ENCODE peak calls at places on chromosomes 2 and 18, in nine cellular contexts. U is effector memory CD8-positive, alpha-beta T cell; Y is omental fat pad; H is HCT116; W is HEK293T; L is activated T-cell treated with anti-CD3 and anti-CD28 coated beads for 1 hour; A is stimulated activated CD4-positive, alpha-beta T cell treated with anti-CD3 and anti-CD28 coated beads, Interleukin-2, amount 100 ng/mL, for 48 hours; D is retina; T is EH. B is an unnamed sample.
A peak's percentile ranks its signal among the peaks of the same experiment; 100 is the strongest.

GRCh38 chr18:23812566-23813440 is 123.5 kb downstream of the LAMA3 start:
- DNase-seq in U (no peak), D (peak; percentile 19), T (peak; percentile 58), Y (no peak), H (peak; percentile 15), W (peak; percentile 46), A (no peak), L (no peak), B (peak; percentile 34)

GRCh38 chr18:13564579-13564978 is 161.8 kb downstream of the FAM210A start:
- DNase-seq in A (no peak), Y (no peak), D (no peak), L (no peak), U (no peak), H (no peak), T (no peak), W (no peak), B (peak; percentile 57)

GRCh38 chr2:36663851-36664715 is 32.4 kb upstream of the VIT start:
- DNase-seq in A (no peak), U (peak; percentile 11), D (peak; percentile 45), T (peak; percentile 84), Y (no peak), L (no peak), W (peak; percentile 58), H (peak; percentile 64), B (peak; percentile 66)

GRCh38 chr2:75497256-75497655 is 63.5 kb downstream of the EVA1A start:
- DNase-seq in Y (no peak), H (no peak), U (no peak), T (peak; percentile 65), A (no peak), L (no peak), D (no peak), W (no peak), B (no peak)

GRCh38 chr18:73409242-73409641 is 541.5 kb upstream of the NETO1 start:
- DNase-seq in A (no peak), T (peak; percentile 11), Y (no peak), W (no peak), D (no peak), U (no peak), H (no peak), L (no peak), B (no peak)

GRCh38 chr2:220117010-220117409 is 489.6 kb downstream of the SLC4A3 start:
- DNase-seq in D (no peak), T (no peak), W (no peak), U (no peak), H (no peak), Y (no peak), A (no peak), L (no peak), B (no peak)

GRCh38 chr2:220489116-220489515 is 861.7 kb downstream of the SLC4A3 start:
- DNase-seq in H (no peak), A (no peak), L (no peak), U (no peak), D (no peak), W (no peak), T (no peak), Y (no peak), B (no peak)

GRCh38 chr2:183124957-183125255 is 663 bp downstream of the NUP35 start:
- DNase-seq in H (no peak), U (no peak), D (no peak), Y (no peak), T (no peak), A (no peak), W (no peak), L (no peak), B (no peak)

GRCh38 chr2:111209045-111209514 is 88.4 kb downstream of the BCL2L11 start:
- DNase-seq in A (peak; percentile 12), W (no peak), T (peak; percentile 67), H (no peak), Y (no peak), L (no peak), U (no peak), D (no peak), B (no peak)

GRCh38 chr2:165803123-165803760 is 9.2 kb upstream of the GALNT3 start:
- DNase-seq in L (no peak), T (peak; percentile 61), Y (no peak), U (no peak), A (no peak), H (no peak), W (no peak), D (no peak), B (no peak)

GRCh38 chr2:210233487-210233886 is 8.2 kb upstream of the ACADL start:
- DNase-seq in W (no peak), Y (no peak), L (no peak), H (no peak), D (no peak), A (no peak), T (no peak), U (no peak), B (no peak)

GRCh38 chr2:9235388-9236344 is 29.1 kb downstream of the ASAP2 start:
- DNase-seq in A (no peak), T (peak; percentile 94), Y (no peak), L (no peak), D (no peak), U (no peak), W (no peak), H (no peak), B (peak; percentile 79)

GRCh38 chr2:237603718-237604362 is 13.3 kb upstream of the RAB17 start:
- DNase-seq in W (no peak), L (peak; percentile 31), D (peak; percentile 28), H (no peak), T (peak; percentile 78), A (no peak), U (peak; percentile 45), Y (no peak), B (no peak)

GRCh38 chr2:184178229-184178628 is 420.1 kb upstream of the ZNF804A start:
- DNase-seq in A (no peak), Y (no peak), T (no peak), D (no peak), H (no peak), U (no peak), W (no peak), L (no peak), B (no peak)

GRCh38 chr2:149908731-149909690 is 321.4 kb upstream of the MMADHC start:
- DNase-seq in Y (no peak), W (no peak), A (no peak), T (peak; percentile 52), L (no peak), U (no peak), H (no peak), D (no peak), B (no peak)

GRCh38 chr2:20516646-20517341 is 69.9 kb downstream of the RHOB start:
- DNase-seq in Y (no peak), H (peak; percentile 44), T (no peak), W (no peak), A (no peak), D (no peak), U (no peak), L (no peak), B (no peak)

GRCh38 chr2:232292395-232293154 is 86.0 kb upstream of the ALPP start:
- DNase-seq in L (peak; percentile 37), H (peak; percentile 54), Y (no peak), D (peak; percentile 60), W (peak; percentile 68), T (peak; percentile 72), U (peak; percentile 41), A (peak; percentile 61), B (peak; percentile 25)

GRCh38 chr2:15703365-15703869 is 111.7 kb downstream of the DDX1 start:
- DNase-seq in D (no peak), H (no peak), W (no peak), U (no peak), A (no peak), L (no peak), T (no peak), Y (no peak), B (no peak)

GRCh38 chr18:5393779-5394178 is 98.3 kb upstream of the ZBTB14 start:
- DNase-seq in D (no peak), W (no peak), H (no peak), A (no peak), U (no peak), L (no peak), Y (no peak), T (no peak), B (no peak)

GRCh38 chr18:22091341-22091740 is 78.0 kb upstream of the GATA6 start:
- DNase-seq in T (no peak), A (no peak), D (no peak), W (no peak), H (no peak), L (no peak), U (no peak), Y (no peak), B (no peak)

GRCh38 chr2:177161741-177162440 is 50.7 kb upstream of the HNRNPA3 start:
- DNase-seq in D (peak; percentile 23), W (no peak), Y (no peak), A (no peak), L (no peak), T (peak; percentile 41), H (no peak), U (no peak), B (peak; percentile 48)

GRCh38 chr2:28904802-28905499 is 10.5 kb downstream of the WDR43 start:
- DNase-seq in A (no peak), H (no peak), Y (no peak), W (no peak), D (no peak), T (no peak), U (no peak), L (no peak), B (no peak)

GRCh38 chr2:175167792-175168563 is at the start of gene ATF2:
- DNase-seq in A (peak; percentile 91), U (peak; percentile 96), L (peak; percentile 93), H (peak; percentile 99), D (peak; percentile 95), Y (peak; percentile 89), W (peak; percentile 93), T (peak; percentile 100), B (peak; percentile 93)

GRCh38 chr2:120587326-120587996 is 148.2 kb upstream of the GLI2 start:
- DNase-seq in Y (no peak), U (no peak), W (no peak), L (no peak), A (no peak), T (no peak), D (peak; percentile 77), H (no peak), B (no peak)

GRCh38 chr2:30778611-30779010 is 28.6 kb downstream of the CAPN13 start:
- DNase-seq in A (no peak), U (no peak), Y (no peak), D (no peak), H (no peak), W (no peak), L (no peak), T (no peak), B (no peak)

GRCh38 chr18:41906528-41907256 is 48.3 kb upstream of the PIK3C3 start:
- DNase-seq in D (peak; percentile 51), W (peak; percentile 15), Y (no peak), A (peak; percentile 2), H (peak; percentile 15), U (peak; percentile 20), L (no peak), T (peak; percentile 59), B (peak; percentile 51)

GRCh38 chr2:181516992-181517391 is 59.8 kb downstream of the ITGA4 start:
- DNase-seq in L (no peak), U (no peak), H (no peak), A (no peak), D (no peak), Y (no peak), T (no peak), W (no peak), B (no peak)

GRCh38 chr2:23663730-23664005 is 263.3 kb downstream of the ATAD2B start:
- DNase-seq in T (no peak), D (peak; percentile 81), L (no peak), U (no peak), A (no peak), W (no peak), H (no peak), Y (no peak), B (no peak)

GRCh38 chr2:222819722-222820333 is 41.0 kb upstream of the ACSL3 start:
- DNase-seq in L (no peak), T (peak; percentile 56), D (no peak), A (no peak), W (no peak), Y (no peak), H (no peak), U (no peak), B (no peak)

GRCh38 chr18:8825729-8826375 is 120.5 kb downstream of the MTCL1 start:
- DNase-seq in Y (no peak), U (no peak), D (no peak), H (no peak), T (no peak), A (no peak), W (no peak), L (no peak), B (no peak)

GRCh38 chr2:53559302-53559967 is 208.2 kb upstream of the CHAC2 start:
- DNase-seq in T (no peak), U (no peak), L (no peak), Y (no peak), W (no peak), H (peak; percentile 77), D (no peak), A (no peak), B (no peak)

B was measured in SK-N-SH.